ENCODE peak calls at places on chromosomes 12 and 14, in seven cellular contexts. E, Q, Z, L, N, U and C are unnamed samples.

GRCh38 chr14:24062216-24062980 is 9.0 kb upstream of the CPNE6 start:
- DNase-seq in Z (no peak), E (no peak), U (no peak), N (no peak), Q (no peak), L (no peak), C (no peak)

GRCh38 chr14:64861916-64862315 is 17.8 kb downstream of the SPTB start:
- DNase-seq in N (no peak), Q (no peak), Z (no peak), E (no peak), U (no peak), L (no peak), C (no peak)

GRCh38 chr14:99261916-99262787 is 9.8 kb downstream of the BCL11B start:
- DNase-seq in Z (peak; percentile 80), Q (peak; percentile 60), U (no peak), E (no peak), N (no peak), L (no peak), C (no peak)

GRCh38 chr12:110689002-110689600 is at the start of gene HVCN1:
- DNase-seq in Q (no peak), L (no peak), Z (peak; percentile 33), N (peak; percentile 9), E (no peak), U (no peak), C (no peak)

GRCh38 chr14:65780566-65780965 is 368.0 kb downstream of the FUT8 start:
- DNase-seq in L (no peak), Z (no peak), U (no peak), N (no peak), Q (no peak), E (no peak), C (no peak)

GRCh38 chr12:66282244-66282643 is 20.0 kb upstream of the HELB start:
- DNase-seq in Z (no peak), N (no peak), E (no peak), Q (no peak), U (no peak), L (no peak), C (no peak)

GRCh38 chr12:119870462-119870861 is 6.7 kb downstream of the CIT start:
- DNase-seq in N (peak; percentile 69), Z (no peak), Q (no peak), U (no peak), E (no peak), L (no peak), C (no peak)

GRCh38 chr12:32983332-32983731 is 86.8 kb upstream of the PKP2 start:
- DNase-seq in E (no peak), U (no peak), N (no peak), Z (no peak), L (no peak), Q (no peak), C (no peak)

GRCh38 chr12:124939428-124940142 is 25.1 kb upstream of the UBC start:
- DNase-seq in N (peak; percentile 98), L (no peak), Z (peak; percentile 95), U (peak; percentile 72), E (peak; percentile 83), Q (peak; percentile 80), C (peak; percentile 86)

GRCh38 chr12:120067084-120067869 is 49.3 kb downstream of the RAB35 start:
- DNase-seq in L (no peak), Q (no peak), Z (no peak), U (no peak), N (no peak), E (no peak), C (no peak)

GRCh38 chr14:78697341-78697740 is 527.2 kb downstream of the NRXN3 start:
- DNase-seq in N (peak; percentile 19), L (no peak), U (peak; percentile 7), Q (no peak), Z (no peak), E (no peak), C (no peak)

GRCh38 chr14:79576434-79576833 is 634.9 kb downstream of the DIO2 start:
- DNase-seq in L (no peak), Q (no peak), E (no peak), U (no peak), N (peak; percentile 43), Z (no peak), C (no peak)

GRCh38 chr14:71117839-71118743 is 210.8 kb downstream of the PCNX1 start:
- DNase-seq in N (peak; percentile 45), Q (no peak), U (no peak), Z (no peak), L (peak; percentile 30), E (no peak), C (peak; percentile 43)

GRCh38 chr14:72517736-72518135 is 376.2 kb downstream of the DPF3 start:
- DNase-seq in Q (no peak), N (no peak), Z (no peak), U (no peak), E (no peak), L (no peak), C (no peak)

GRCh38 chr12:132450391-132451171 is 39.4 kb upstream of the FBRSL1 start:
- DNase-seq in E (no peak), Q (no peak), L (no peak), Z (no peak), N (no peak), U (no peak), C (peak; percentile 6)

GRCh38 chr12:2343672-2344071 is 290.9 kb downstream of the CACNA1C start:
- DNase-seq in N (no peak), E (no peak), Q (no peak), U (no peak), L (no peak), Z (no peak), C (no peak)

GRCh38 chr14:50775357-50775756 is 55.6 kb downstream of the NIN start:
- DNase-seq in U (no peak), Q (no peak), E (no peak), Z (no peak), N (peak; percentile 92), L (peak; percentile 33), C (no peak)

GRCh38 chr12:121911824-121912585 is 6.4 kb upstream of the CFAP251 start:
- DNase-seq in L (no peak), N (no peak), Q (no peak), E (no peak), Z (no peak), U (no peak), C (no peak)

GRCh38 chr12:65208125-65208524 is 38.7 kb downstream of the LEMD3 start:
- DNase-seq in Z (no peak), N (no peak), E (no peak), L (no peak), U (no peak), Q (no peak), C (no peak)

GRCh38 chr12:47097276-47097896 is 17.6 kb upstream of the AMIGO2 start:
- DNase-seq in L (no peak), U (no peak), Q (no peak), Z (no peak), E (no peak), N (peak; percentile 54), C (no peak)

GRCh38 chr14:101966742-101967141 is 2.4 kb downstream of the DYNC1H1 start:
- DNase-seq in Q (no peak), L (no peak), N (no peak), E (no peak), U (no peak), Z (no peak), C (no peak)

GRCh38 chr14:100900837-100901390 is 2.6 kb downstream of the RTL1 start:
- DNase-seq in L (no peak), N (no peak), U (peak; percentile 35), Z (no peak), E (no peak), Q (no peak), C (no peak)

GRCh38 chr12:68580911-68581310 is 29.8 kb upstream of the RAP1B start:
- DNase-seq in E (no peak), N (no peak), U (no peak), Q (no peak), L (no peak), Z (no peak), C (no peak)